ENCODE peak calls at places on chromosomes 6 and 20, in six cellular contexts. G is stimulated activated CD4-positive, alpha-beta T cell treated with anti-CD3 and anti-CD28 coated beads, Interleukin-12 subunit alpha, Interleukin-12 subunit beta, amount 100 ng/mL, for 4 hours; X is upper lobe of left lung; F is NCI-H2081; K is GM04503; R is T-helper 2 cell. Y is an unnamed sample.

GRCh38 chr20:7856756-7857155 is 83.5 kb downstream of the HAO1 start:
- DNase-seq in G (no peak), X (no peak), F (no peak), K (peak), R (no peak), Y (no peak)

GRCh38 chr20:35079472-35080347 is 12.9 kb downstream of the TRPC4AP start:
- DNase-seq in G (no peak), X (no peak), F (no peak), K (no peak), R (peak), Y (no peak)

GRCh38 chr6:75922226-75922625 is 150.2 kb downstream of the IMPG1 start:
- DNase-seq in G (no peak), X (no peak), F (no peak), K (no peak), R (no peak), Y (no peak)

GRCh38 chr6:114096553-114097172 is 125.7 kb upstream of the HDAC2 start:
- DNase-seq in G (no peak), X (no peak), F (peak), K (no peak), R (peak), Y (peak)

GRCh38 chr6:90080876-90081464 is 186.7 kb downstream of the GJA10 start:
- DNase-seq in G (peak), X (no peak), F (no peak), K (no peak), R (peak), Y (no peak)

GRCh38 chr20:53434662-53435061 is 159.0 kb downstream of the ZNF217 start:
- DNase-seq in G (no peak), X (no peak), F (no peak), K (no peak), R (no peak), Y (no peak)

GRCh38 chr6:90098025-90098474 is 198.6 kb downstream of the BACH2 start:
- DNase-seq in G (no peak), X (no peak), F (no peak), K (peak), R (no peak), Y (no peak)

GRCh38 chr6:4187480-4187879 is 52.1 kb upstream of the ECI2 start:
- DNase-seq in G (no peak), X (no peak), F (no peak), K (no peak), R (no peak), Y (no peak)

GRCh38 chr6:163489584-163489983 is 75.1 kb downstream of the QKI start:
- DNase-seq in G (no peak), X (no peak), F (no peak), K (peak), R (no peak), Y (no peak)

GRCh38 chr6:158002951-158003853 is 21.5 kb downstream of the SYNJ2 start:
- DNase-seq in G (no peak), X (no peak), F (no peak), K (peak), R (peak), Y (no peak)

GRCh38 chr6:8435845-8436168 is 462 bp upstream of the SLC35B3 start:
- DNase-seq in G (no peak), X (no peak), F (no peak), K (no peak), R (no peak), Y (no peak)

GRCh38 chr20:23021941-23022340 is 13.2 kb upstream of the SSTR4 start:
- DNase-seq in G (no peak), X (no peak), F (no peak), K (no peak), R (no peak), Y (no peak)

GRCh38 chr6:141313986-141314385 is 818.7 kb upstream of the GJE1 start:
- DNase-seq in G (no peak), X (no peak), F (no peak), K (no peak), R (no peak), Y (no peak)

GRCh38 chr6:8794420-8794819 is 359.1 kb upstream of the SLC35B3 start:
- DNase-seq in G (no peak), X (no peak), F (no peak), K (no peak), R (no peak), Y (no peak)

GRCh38 chr6:40599580-40599979 is 12.4 kb upstream of the LRFN2 start:
- DNase-seq in G (no peak), X (no peak), F (no peak), K (no peak), R (no peak), Y (no peak)

GRCh38 chr6:33668328-33668727 is 43.2 kb downstream of the UQCC2 start:
- DNase-seq in G (no peak), X (no peak), F (no peak), K (no peak), R (no peak), Y (no peak)

GRCh38 chr6:124683507-124683906 is 278.7 kb upstream of the RNF217 start:
- DNase-seq in G (no peak), X (no peak), F (peak), K (no peak), R (no peak), Y (no peak)

GRCh38 chr6:130524552-130524951 is 158.7 kb downstream of the TMEM200A start:
- DNase-seq in G (no peak), X (no peak), F (no peak), K (no peak), R (no peak), Y (no peak)

GRCh38 chr6:128519132-128519930 is 1.1 kb downstream of the PTPRK start:
- DNase-seq in G (peak), X (peak), F (peak), K (no peak), R (peak), Y (peak)

GRCh38 chr20:62202083-62202395 is 18.0 kb downstream of the HRH3 start:
- DNase-seq in G (no peak), X (no peak), F (peak), K (no peak), R (no peak), Y (no peak)

GRCh38 chr6:33757906-33758305 is 11.2 kb upstream of the IP6K3 start:
- DNase-seq in G (no peak), X (no peak), F (no peak), K (no peak), R (no peak), Y (no peak)

GRCh38 chr6:5096482-5096881 is 11.3 kb downstream of the PPP1R3G start:
- DNase-seq in G (no peak), X (no peak), F (no peak), K (no peak), R (no peak), Y (no peak)

GRCh38 chr6:8074213-8074612 is 10.0 kb upstream of the BLOC1S5 start:
- DNase-seq in G (no peak), X (no peak), F (no peak), K (no peak), R (no peak), Y (no peak)

GRCh38 chr6:37130704-37131103 is 39.2 kb upstream of the PIM1 start:
- DNase-seq in G (no peak), X (peak), F (no peak), K (no peak), R (no peak), Y (no peak)

GRCh38 chr6:106037060-106037459 is 49.1 kb upstream of the PRDM1 start:
- DNase-seq in G (no peak), X (no peak), F (no peak), K (peak), R (no peak), Y (no peak)

GRCh38 chr6:10587694-10588392 is 66.7 kb downstream of the GCNT2 start:
- DNase-seq in G (no peak), X (no peak), F (no peak), K (no peak), R (peak), Y (no peak)

GRCh38 chr6:115131709-115132490 is 789.1 kb upstream of the HS3ST5 start:
- DNase-seq in G (no peak), X (no peak), F (no peak), K (no peak), R (no peak), Y (no peak)

GRCh38 chr6:75381878-75382633 is 97.5 kb upstream of the TMEM30A start:
- DNase-seq in G (no peak), X (no peak), F (peak), K (no peak), R (no peak), Y (no peak)

Y was measured in T47D.